ENCODE peak calls at places on chromosomes 1 and 21, in seven cellular contexts. R is transverse colon, Q is K562, M is HepG2, J is suprapubic skin, P is GM12891, B is spleen. G is an unnamed sample.

GRCh38 chr1:15542685-15543588 is 16.3 kb downstream of the DNAJC16 start:
- DNase-seq in B (no peak), J (no peak), P (no peak), M (no peak), Q (no peak), R (no peak), G (no peak)

GRCh38 chr1:182781849-182782586 is 7.6 kb upstream of the NPL start:
- DNase-seq in B (peak; percentile 86), P (peak; percentile 17), Q (peak; percentile 75), M (peak; percentile 28), J (peak; percentile 80), R (peak; percentile 66), G (peak; percentile 17)

GRCh38 chr1:208326033-208326432 is 81.8 kb upstream of the PLXNA2 start:
- DNase-seq in R (no peak), P (no peak), J (no peak), M (no peak), B (no peak), Q (no peak), G (no peak)

GRCh38 chr1:42780176-42780575 is 4.6 kb upstream of the TMEM269 start:
- DNase-seq in B (no peak), J (no peak), R (no peak), P (no peak), M (no peak), Q (peak; percentile 4), G (no peak)

GRCh38 chr1:184929711-184930202 is 44.6 kb downstream of the NIBAN1 start:
- DNase-seq in J (no peak), Q (no peak), P (no peak), R (no peak), M (no peak), B (no peak), G (no peak)

GRCh38 chr1:244817415-244817894 is 18.0 kb upstream of the COX20 start:
- DNase-seq in B (no peak), Q (no peak), R (no peak), P (no peak), M (peak; percentile 90), J (no peak), G (no peak)

GRCh38 chr1:200496937-200497336 is 87.1 kb upstream of the ZNF281 start:
- DNase-seq in Q (no peak), M (no peak), P (no peak), B (no peak), J (no peak), R (no peak), G (no peak)

GRCh38 chr21:25708467-25709065 is 26.1 kb downstream of the ATP5PF start:
- DNase-seq in Q (peak; percentile 49), P (no peak), B (no peak), R (peak; percentile 21), M (peak; percentile 18), J (no peak), G (no peak)

GRCh38 chr21:27769763-27770162 is 802.9 kb upstream of the ADAMTS5 start:
- DNase-seq in P (no peak), R (no peak), B (no peak), Q (no peak), J (no peak), M (no peak), G (no peak)

DNA sequence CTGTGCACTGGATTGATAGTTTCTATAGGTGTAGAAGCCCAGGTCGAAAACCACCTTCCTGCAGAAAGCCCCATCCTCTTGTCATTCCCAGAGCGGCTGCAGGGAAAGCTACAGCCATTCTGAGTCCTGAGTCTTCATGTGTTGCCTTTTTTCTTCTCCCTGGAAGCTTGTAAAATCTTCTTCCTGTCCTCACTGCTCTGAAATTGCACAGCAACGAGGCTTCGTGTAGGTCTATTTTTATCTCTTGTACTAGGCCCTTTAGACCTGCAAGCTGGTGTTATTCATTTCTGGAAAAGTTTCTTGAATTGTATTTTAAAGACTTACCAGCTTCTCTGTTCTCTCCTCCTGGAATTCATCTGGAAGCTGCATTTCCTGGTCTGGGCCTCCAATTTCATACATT is 44.2 kb upstream of the ETS2 start:
- DNase-seq in J (no peak), Q (no peak), R (no peak), B (no peak), P (no peak), M (no peak), G (no peak)
- TF ChIP-seq POLR2AphosphoS5 in J (no peak), Q (no peak), R (no peak), B (no peak), P (no peak), M (no peak), G (no peak)

DNA sequence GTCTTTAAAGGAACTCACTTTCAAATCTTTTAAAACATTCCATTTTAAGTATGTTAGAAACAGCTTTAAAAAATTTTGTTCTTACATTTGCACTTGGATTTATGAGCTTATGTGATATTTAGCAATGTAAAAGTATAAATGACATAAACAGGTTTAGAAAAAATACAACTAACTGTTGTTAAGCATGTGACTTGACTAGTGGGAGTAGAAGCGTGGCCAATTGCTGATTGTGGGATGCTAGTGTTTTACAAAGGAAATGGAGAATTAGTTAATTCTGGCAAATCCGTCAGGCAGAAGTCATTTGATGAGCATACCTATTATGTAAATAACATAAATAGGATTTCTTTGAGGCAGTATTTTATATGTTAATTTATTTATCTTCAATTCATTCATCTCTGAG is 175.8 kb downstream of the ADGRL2 start:
- DNase-seq in B (no peak), M (no peak), R (no peak), P (no peak), J (no peak), Q (no peak), G (no peak)
- TF ChIP-seq POLR2A in B (no peak), M (no peak), R (no peak), P (no peak), J (no peak), Q (no peak), G (no peak)

GRCh38 chr1:151501474-151501873 is 9.7 kb upstream of the CGN start:
- DNase-seq in P (no peak), Q (peak; percentile 46), M (no peak), R (peak; percentile 18), J (no peak), B (no peak), G (no peak)

GRCh38 chr1:151504759-151505158 is 6.4 kb upstream of the CGN start:
- DNase-seq in R (no peak), Q (no peak), J (no peak), M (no peak), P (no peak), B (no peak), G (no peak)

GRCh38 chr1:151504252-151504651 is 6.9 kb upstream of the CGN start:
- DNase-seq in M (no peak), B (no peak), P (no peak), Q (no peak), J (no peak), R (no peak), G (no peak)

GRCh38 chr1:151502035-151502728 is 9.0 kb upstream of the CGN start:
- DNase-seq in B (no peak), Q (peak; percentile 31), R (no peak), J (no peak), P (no peak), M (peak; percentile 18), G (no peak)

DNA sequence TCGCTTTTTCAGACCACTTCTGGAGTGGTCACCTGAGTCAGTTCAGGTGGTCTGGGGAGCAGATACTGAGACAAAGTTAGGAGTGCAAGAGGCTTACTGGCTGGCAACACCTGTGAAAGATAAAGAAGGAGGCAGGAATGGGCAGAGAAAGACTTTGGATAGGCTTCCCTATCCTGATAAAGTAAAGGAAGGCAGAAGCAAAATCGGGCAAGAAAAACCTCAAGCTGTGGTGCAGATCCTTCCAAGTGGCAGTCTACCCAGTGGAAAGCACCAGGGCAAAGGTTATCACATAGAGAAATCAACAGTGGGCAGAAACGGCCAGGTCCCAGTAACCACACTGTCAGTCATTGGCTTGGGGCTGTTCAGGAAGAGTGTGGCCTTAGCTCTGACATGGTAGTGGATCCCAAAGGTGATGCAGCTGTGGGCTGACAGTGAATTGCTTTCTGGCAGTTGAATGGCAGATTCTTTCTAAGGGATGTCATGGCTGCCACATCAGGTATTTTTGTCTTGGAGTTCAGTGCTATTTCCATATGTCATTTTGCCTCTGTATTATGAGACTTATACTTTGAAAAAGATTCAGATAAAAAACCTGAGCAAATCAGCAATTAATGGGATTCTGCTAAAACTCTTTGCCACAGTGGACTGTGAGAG is 8.2 kb upstream of the CGN start:
- DNase-seq in P (no peak), Q (no peak), J (no peak), R (no peak), M (no peak), B (no peak), G (no peak)
- TF ChIP-seq POLR2AphosphoS5 in P (no peak), Q (no peak), J (no peak), R (no peak), M (no peak), B (no peak), G (no peak)

GRCh38 chr1:225882008-225882698 is at the start of gene TMEM63A:
- DNase-seq in R (peak; percentile 94), Q (peak; percentile 97), M (peak; percentile 82), B (peak; percentile 97), J (peak; percentile 98), P (peak; percentile 94), G (peak; percentile 92)

GRCh38 chr1:225883616-225884265 is 1.6 kb upstream of the TMEM63A start:
- DNase-seq in R (peak; percentile 57), B (no peak), J (no peak), Q (peak; percentile 45), P (no peak), M (no peak), G (no peak)

GRCh38 chr1:225881081-225882007 is 836 bp downstream of the TMEM63A start:
- DNase-seq in P (peak; percentile 51), M (peak; percentile 23), Q (peak; percentile 91), R (peak; percentile 75), B (peak; percentile 90), J (peak; percentile 89), G (peak; percentile 60)

GRCh38 chr1:225880636-225881035 is 1.5 kb downstream of the TMEM63A start:
- DNase-seq in Q (no peak), P (no peak), M (peak; percentile 21), J (no peak), B (peak; percentile 60), R (no peak), G (no peak)

GRCh38 chr1:225882699-225883615 is 777 bp upstream of the TMEM63A start:
- DNase-seq in R (peak; percentile 61), P (peak; percentile 68), B (peak; percentile 90), J (peak; percentile 88), Q (peak; percentile 80), M (peak; percentile 15), G (peak; percentile 67)
- TF ChIP-seq POLR2A in R (no peak), P (no peak), B (no peak), J (no peak), Q (no peak), M (no peak), G (no peak)